ENCODE peak calls at places on chromosomes 16 and 17, in five cellular contexts. M, Q, Y, S and W are unnamed samples.

GRCh38 chr16:31700200-31700529 is 172.5 kb downstream of the AHSP start:
- DNase-seq in M (no peak), S (no peak), Y (peak; percentile 93), Q (peak; percentile 17), W (peak; percentile 79)

GRCh38 chr16:86590501-86591144 is 12.3 kb downstream of the FOXL1 start:
- DNase-seq in M (peak; percentile 79), S (peak; percentile 69), Y (no peak), Q (no peak), W (no peak)

GRCh38 chr16:24139282-24139681 is 116.9 kb upstream of the CACNG3 start:
- DNase-seq in M (peak; percentile 2), Q (no peak), Y (no peak), S (no peak), W (no peak)

GRCh38 chr16:28528463-28528867 is 10.3 kb downstream of the NUPR1 start:
- DNase-seq in Q (no peak), S (no peak), Y (no peak), M (no peak), W (no peak)

GRCh38 chr17:43171761-43172487 is 910 bp downstream of the NBR1 start:
- DNase-seq in Q (peak; percentile 77), M (peak; percentile 88), Y (peak; percentile 9), S (peak; percentile 96), W (peak; percentile 25)

GRCh38 chr16:82082543-82083244 is 47.6 kb downstream of the HSD17B2 start:
- DNase-seq in M (peak; percentile 80), Y (no peak), S (no peak), Q (no peak), W (no peak)

GRCh38 chr17:81003711-81004335 is 12.2 kb downstream of the CHMP6 start:
- DNase-seq in S (no peak), Y (no peak), Q (no peak), M (no peak), W (peak; percentile 51)

GRCh38 chr16:10754941-10755340 is 11.3 kb downstream of the NUBP1 start:
- DNase-seq in Q (no peak), Y (no peak), S (peak; percentile 17), M (peak; percentile 69), W (no peak)

GRCh38 chr17:38600906-38601305 is 4.8 kb downstream of the SRCIN1 start:
- DNase-seq in M (no peak), Q (no peak), Y (no peak), S (no peak), W (peak; percentile 50)

GRCh38 chr17:38798614-38799500 is 499 bp downstream of the PIP4K2B start:
- DNase-seq in S (peak; percentile 55), Q (no peak), Y (peak; percentile 70), M (peak; percentile 43), W (peak; percentile 11)

GRCh38 chr17:47967607-47968252 is 3.2 kb upstream of the CDK5RAP3 start:
- DNase-seq in S (peak; percentile 70), M (peak; percentile 89), Q (peak; percentile 58), Y (no peak), W (no peak)

GRCh38 chr17:65685110-65685509 is 123.7 kb upstream of the AXIN2 start:
- DNase-seq in Q (no peak), S (no peak), Y (no peak), M (no peak), W (no peak)

GRCh38 chr17:67434061-67434525 is 57.0 kb downstream of the PITPNC1 start:
- DNase-seq in Q (no peak), M (no peak), Y (no peak), S (peak; percentile 45), W (no peak)

GRCh38 chr16:86100205-86101134 is 201.5 kb downstream of the IRF8 start:
- DNase-seq in Q (no peak), Y (no peak), S (peak; percentile 43), M (no peak), W (no peak)